ENCODE peak calls at places on chromosomes 11 and 22, in four cellular contexts. One of them, this sample, is unnamed. For H3K4me1, the result is how much of the 10 kb centered on the place peaks cover.

GRCh38 chr11:76524919-76525318 is 80.1 kb downstream of the EMSY start:
- DNase-seq in trophoblast cell: no peak
- DNase-seq in IMR-90: peak
- DNase-seq in H9: no peak
- DNase-seq in this sample: no peak

GRCh38 chr22:37050913-37051628 is 471 bp upstream of the KCTD17 start:
- DNase-seq in H9: no peak
- DNase-seq in trophoblast cell: peak
- DNase-seq in IMR-90: no peak
- DNase-seq in this sample: no peak

GRCh38 chr11:128181984-128182383 is 405.4 kb downstream of the ETS1 start:
- DNase-seq in H9: no peak
- DNase-seq in trophoblast cell: no peak
- DNase-seq in IMR-90: no peak
- DNase-seq in this sample: no peak

GRCh38 chr11:93984205-93984586 is 37.0 kb upstream of the HEPHL1 start:
- DNase-seq in IMR-90: peak
- DNase-seq in trophoblast cell: no peak
- DNase-seq in H9: no peak
- DNase-seq in this sample: no peak

GRCh38 chr22:30742291-30743256 is 47.9 kb downstream of the OSBP2 start:
- DNase-seq in H9: no peak
- DNase-seq in trophoblast cell: no peak
- DNase-seq in IMR-90: peak
- DNase-seq in this sample: no peak

GRCh38 chr22:26086359-26086758 is 82.9 kb upstream of the SEZ6L start:
- DNase-seq in trophoblast cell: no peak
- DNase-seq in H9: no peak
- DNase-seq in IMR-90: no peak
- DNase-seq in this sample: no peak

GRCh38 chr11:123166095-123166559 is 28.9 kb downstream of the CLMP start:
- DNase-seq in H9: peak
- DNase-seq in IMR-90: peak
- DNase-seq in trophoblast cell: peak
- DNase-seq in this sample: peak

GRCh38 chr22:19289475-19290161 is 1.9 kb downstream of the CLTCL1 start:
- DNase-seq in H9: no peak
- DNase-seq in trophoblast cell: no peak
- DNase-seq in IMR-90: peak
- DNase-seq in this sample: peak

GRCh38 chr11:122393209-122393850 is 262.2 kb upstream of the UBASH3B start:
- DNase-seq in H9: no peak
- DNase-seq in IMR-90: no peak
- DNase-seq in trophoblast cell: no peak
- DNase-seq in this sample: no peak

GRCh38 chr22:39237276-39238123 is 7.3 kb downstream of the PDGFB start:
- DNase-seq in trophoblast cell: no peak
- DNase-seq in H9: no peak
- DNase-seq in IMR-90: no peak
- DNase-seq in this sample: no peak
- H3K18ac ChIP-seq in trophoblast cell: peak
- H3K18ac ChIP-seq in H9: no peak
- H3K18ac ChIP-seq in IMR-90: no peak
- H3K18ac ChIP-seq in this sample: no peak

GRCh38 chr11:64878223-64878493 is 263 bp downstream of the EHD1 start:
- DNase-seq in IMR-90: no peak
- DNase-seq in H9: no peak
- DNase-seq in trophoblast cell: no peak
- DNase-seq in this sample: no peak

GRCh38 chr11:64877390-64878222 is 815 bp downstream of the EHD1 start:
- DNase-seq in trophoblast cell: no peak
- DNase-seq in IMR-90: no peak
- DNase-seq in H9: no peak
- DNase-seq in this sample: no peak

GRCh38 chr11:64875369-64876225 is 2.8 kb downstream of the EHD1 start:
- DNase-seq in trophoblast cell: peak
- DNase-seq in IMR-90: no peak
- DNase-seq in H9: no peak
- DNase-seq in this sample: no peak

GRCh38 chr11:64876226-64876750 is 2.1 kb downstream of the EHD1 start:
- DNase-seq in IMR-90: no peak
- DNase-seq in trophoblast cell: no peak
- DNase-seq in H9: no peak
- DNase-seq in this sample: no peak

GRCh38 chr11:64876835-64877341 is 1.5 kb downstream of the EHD1 start:
- DNase-seq in IMR-90: peak
- DNase-seq in H9: no peak
- DNase-seq in trophoblast cell: peak
- DNase-seq in this sample: peak
- H3K4me1 ChIP-seq in IMR-90: under half
- H3K4me1 ChIP-seq in H9: under half
- H3K4me1 ChIP-seq in trophoblast cell: under half
- H3K4me1 ChIP-seq in this sample: under half

GRCh38 chr11:64661622-64662021 is 61.4 kb downstream of the NRXN2 start:
- DNase-seq in trophoblast cell: no peak
- DNase-seq in H9: no peak
- DNase-seq in IMR-90: no peak
- DNase-seq in this sample: no peak

GRCh38 chr11:64661146-64661545 is 61.9 kb downstream of the NRXN2 start:
- DNase-seq in H9: no peak
- DNase-seq in trophoblast cell: peak
- DNase-seq in IMR-90: peak
- DNase-seq in this sample: peak

GRCh38 chr11:64659417-64660144 is 63.4 kb downstream of the NRXN2 start:
- DNase-seq in IMR-90: peak
- DNase-seq in H9: no peak
- DNase-seq in trophoblast cell: peak
- DNase-seq in this sample: peak

GRCh38 chr11:64660706-64661105 is 62.3 kb downstream of the NRXN2 start:
- DNase-seq in IMR-90: no peak
- DNase-seq in trophoblast cell: no peak
- DNase-seq in H9: no peak
- DNase-seq in this sample: no peak

GRCh38 chr11:64660205-64660604 is 62.8 kb downstream of the NRXN2 start:
- DNase-seq in H9: no peak
- DNase-seq in IMR-90: no peak
- DNase-seq in trophoblast cell: no peak
- DNase-seq in this sample: no peak
- H3K9ac ChIP-seq in H9: no peak
- H3K9ac ChIP-seq in IMR-90: no peak
- H3K9ac ChIP-seq in trophoblast cell: no peak
- H3K9ac ChIP-seq in this sample: peak

GRCh38 chr11:69074375-69074774 is 25.6 kb downstream of the TPCN2 start:
- DNase-seq in trophoblast cell: peak
- DNase-seq in H9: no peak
- DNase-seq in IMR-90: no peak
- DNase-seq in this sample: no peak
- H3K18ac ChIP-seq in trophoblast cell: no peak
- H3K18ac ChIP-seq in H9: no peak
- H3K18ac ChIP-seq in IMR-90: no peak
- H3K18ac ChIP-seq in this sample: no peak

GRCh38 chr22:46587067-46587471 is 33.1 kb upstream of the GRAMD4 start:
- DNase-seq in IMR-90: no peak
- DNase-seq in trophoblast cell: no peak
- DNase-seq in H9: peak
- DNase-seq in this sample: no peak
- H3K4me1 ChIP-seq in IMR-90: under half
- H3K4me1 ChIP-seq in trophoblast cell: under half
- H3K4me1 ChIP-seq in H9: under half
- H3K4me1 ChIP-seq in this sample: half or more

This sample was measured in mesenchymal stem cell.